ENCODE peak calls at places on chromosomes 2 and 18, in nine cellular contexts. One of them, this sample, is unnamed.

GRCh38 chr2:207141381-207141780 is 24.4 kb downstream of the KLF7 start:
- DNase-seq in anterior cingulate cortex: no peak
- DNase-seq in hypothalamus: no peak
- DNase-seq in thoracic aorta: no peak
- DNase-seq in Calu3: no peak
- DNase-seq in GM13976: no peak
- DNase-seq in mucosa of gallbladder: no peak
- DNase-seq in RPMI7951: no peak
- DNase-seq in epithelial cell of esophagus: no peak
- DNase-seq in this sample: no peak

GRCh38 chr2:46487667-46488333 is 8.4 kb downstream of the TMEM247 start:
- DNase-seq in anterior cingulate cortex: no peak
- DNase-seq in thoracic aorta: peak
- DNase-seq in RPMI7951: peak
- DNase-seq in hypothalamus: no peak
- DNase-seq in Calu3: no peak
- DNase-seq in mucosa of gallbladder: peak
- DNase-seq in GM13976: no peak
- DNase-seq in epithelial cell of esophagus: no peak
- DNase-seq in this sample: peak

GRCh38 chr18:42977982-42978595 is 137.4 kb downstream of the RIT2 start:
- DNase-seq in thoracic aorta: no peak
- DNase-seq in Calu3: no peak
- DNase-seq in anterior cingulate cortex: no peak
- DNase-seq in GM13976: no peak
- DNase-seq in mucosa of gallbladder: no peak
- DNase-seq in RPMI7951: no peak
- DNase-seq in hypothalamus: no peak
- DNase-seq in epithelial cell of esophagus: no peak
- DNase-seq in this sample: no peak

GRCh38 chr2:74264281-74264680 is 65.9 kb downstream of the MTHFD2 start:
- DNase-seq in hypothalamus: no peak
- DNase-seq in anterior cingulate cortex: no peak
- DNase-seq in epithelial cell of esophagus: no peak
- DNase-seq in GM13976: no peak
- DNase-seq in RPMI7951: no peak
- DNase-seq in Calu3: no peak
- DNase-seq in thoracic aorta: no peak
- DNase-seq in mucosa of gallbladder: no peak
- DNase-seq in this sample: no peak

GRCh38 chr2:197121255-197121654 is 189.3 kb downstream of the ANKRD44 start:
- DNase-seq in GM13976: no peak
- DNase-seq in Calu3: no peak
- DNase-seq in epithelial cell of esophagus: no peak
- DNase-seq in mucosa of gallbladder: no peak
- DNase-seq in thoracic aorta: no peak
- DNase-seq in anterior cingulate cortex: no peak
- DNase-seq in hypothalamus: no peak
- DNase-seq in RPMI7951: no peak
- DNase-seq in this sample: no peak

GRCh38 chr2:95346236-95346737 is 49.1 kb downstream of the KCNIP3 start:
- DNase-seq in epithelial cell of esophagus: peak
- DNase-seq in Calu3: peak
- DNase-seq in GM13976: peak
- DNase-seq in hypothalamus: no peak
- DNase-seq in mucosa of gallbladder: peak
- DNase-seq in anterior cingulate cortex: no peak
- DNase-seq in thoracic aorta: no peak
- DNase-seq in RPMI7951: peak
- DNase-seq in this sample: no peak

GRCh38 chr2:225004531-225004930 is 37.7 kb downstream of the DOCK10 start:
- DNase-seq in Calu3: no peak
- DNase-seq in anterior cingulate cortex: no peak
- DNase-seq in epithelial cell of esophagus: peak
- DNase-seq in hypothalamus: no peak
- DNase-seq in thoracic aorta: no peak
- DNase-seq in GM13976: no peak
- DNase-seq in RPMI7951: no peak
- DNase-seq in mucosa of gallbladder: no peak
- DNase-seq in this sample: no peak

GRCh38 chr2:184543832-184544231 is 54.5 kb upstream of the ZNF804A start:
- DNase-seq in RPMI7951: no peak
- DNase-seq in epithelial cell of esophagus: no peak
- DNase-seq in Calu3: no peak
- DNase-seq in hypothalamus: no peak
- DNase-seq in mucosa of gallbladder: no peak
- DNase-seq in anterior cingulate cortex: no peak
- DNase-seq in thoracic aorta: no peak
- DNase-seq in GM13976: no peak
- DNase-seq in this sample: no peak

GRCh38 chr2:108449410-108450200 is 599 bp downstream of the GCC2 start:
- DNase-seq in thoracic aorta: no peak
- DNase-seq in GM13976: peak
- DNase-seq in RPMI7951: peak
- DNase-seq in Calu3: peak
- DNase-seq in hypothalamus: no peak
- DNase-seq in anterior cingulate cortex: no peak
- DNase-seq in mucosa of gallbladder: no peak
- DNase-seq in epithelial cell of esophagus: peak
- DNase-seq in this sample: no peak

GRCh38 chr2:216555274-216555673 is 56.6 kb downstream of the RPL37A start:
- DNase-seq in mucosa of gallbladder: peak
- DNase-seq in Calu3: peak
- DNase-seq in anterior cingulate cortex: peak
- DNase-seq in RPMI7951: peak
- DNase-seq in hypothalamus: peak
- DNase-seq in thoracic aorta: peak
- DNase-seq in epithelial cell of esophagus: peak
- DNase-seq in GM13976: no peak
- DNase-seq in this sample: no peak

GRCh38 chr2:145752091-145752806 is 1232.3 kb upstream of the ZEB2 start:
- DNase-seq in thoracic aorta: no peak
- DNase-seq in GM13976: peak
- DNase-seq in mucosa of gallbladder: no peak
- DNase-seq in Calu3: peak
- DNase-seq in RPMI7951: peak
- DNase-seq in epithelial cell of esophagus: peak
- DNase-seq in anterior cingulate cortex: no peak
- DNase-seq in hypothalamus: no peak
- DNase-seq in this sample: no peak

GRCh38 chr18:23752796-23753195 is 63.5 kb downstream of the LAMA3 start:
- DNase-seq in anterior cingulate cortex: peak
- DNase-seq in RPMI7951: no peak
- DNase-seq in hypothalamus: peak
- DNase-seq in thoracic aorta: no peak
- DNase-seq in epithelial cell of esophagus: no peak
- DNase-seq in mucosa of gallbladder: peak
- DNase-seq in GM13976: no peak
- DNase-seq in Calu3: no peak
- DNase-seq in this sample: peak

GRCh38 chr2:107511970-107512789 is 314.5 kb upstream of the RGPD4 start:
- DNase-seq in hypothalamus: no peak
- DNase-seq in thoracic aorta: no peak
- DNase-seq in mucosa of gallbladder: no peak
- DNase-seq in Calu3: no peak
- DNase-seq in epithelial cell of esophagus: no peak
- DNase-seq in anterior cingulate cortex: no peak
- DNase-seq in GM13976: no peak
- DNase-seq in RPMI7951: no peak
- DNase-seq in this sample: no peak

GRCh38 chr2:42052702-42053481 is 5.1 kb downstream of the PKDCC start:
- DNase-seq in thoracic aorta: no peak
- DNase-seq in GM13976: no peak
- DNase-seq in Calu3: no peak
- DNase-seq in RPMI7951: no peak
- DNase-seq in epithelial cell of esophagus: no peak
- DNase-seq in hypothalamus: no peak
- DNase-seq in anterior cingulate cortex: no peak
- DNase-seq in mucosa of gallbladder: peak
- DNase-seq in this sample: no peak

GRCh38 chr2:156356006-156356764 is 23.7 kb upstream of the NR4A2 start:
- DNase-seq in epithelial cell of esophagus: peak
- DNase-seq in anterior cingulate cortex: no peak
- DNase-seq in thoracic aorta: no peak
- DNase-seq in RPMI7951: peak
- DNase-seq in mucosa of gallbladder: no peak
- DNase-seq in hypothalamus: no peak
- DNase-seq in GM13976: no peak
- DNase-seq in Calu3: no peak
- DNase-seq in this sample: no peak

GRCh38 chr18:48609114-48609513 is 70.3 kb downstream of the CTIF start:
- DNase-seq in anterior cingulate cortex: no peak
- DNase-seq in thoracic aorta: no peak
- DNase-seq in RPMI7951: no peak
- DNase-seq in epithelial cell of esophagus: no peak
- DNase-seq in hypothalamus: no peak
- DNase-seq in mucosa of gallbladder: no peak
- DNase-seq in GM13976: no peak
- DNase-seq in Calu3: no peak
- DNase-seq in this sample: no peak

GRCh38 chr2:159140070-159140774 is 146.3 kb downstream of the WDSUB1 start:
- DNase-seq in thoracic aorta: no peak
- DNase-seq in anterior cingulate cortex: no peak
- DNase-seq in hypothalamus: no peak
- DNase-seq in epithelial cell of esophagus: peak
- DNase-seq in GM13976: no peak
- DNase-seq in mucosa of gallbladder: no peak
- DNase-seq in RPMI7951: peak
- DNase-seq in Calu3: no peak
- DNase-seq in this sample: no peak

GRCh38 chr2:26411419-26411818 is 9.7 kb downstream of the DRC1 start:
- DNase-seq in epithelial cell of esophagus: no peak
- DNase-seq in Calu3: no peak
- DNase-seq in hypothalamus: no peak
- DNase-seq in thoracic aorta: no peak
- DNase-seq in RPMI7951: no peak
- DNase-seq in GM13976: no peak
- DNase-seq in anterior cingulate cortex: no peak
- DNase-seq in mucosa of gallbladder: no peak
- DNase-seq in this sample: no peak

GRCh38 chr18:63982361-63982760 is 12.5 kb downstream of the SERPINB8 start:
- DNase-seq in GM13976: no peak
- DNase-seq in epithelial cell of esophagus: no peak
- DNase-seq in RPMI7951: no peak
- DNase-seq in mucosa of gallbladder: no peak
- DNase-seq in thoracic aorta: no peak
- DNase-seq in anterior cingulate cortex: no peak
- DNase-seq in hypothalamus: no peak
- DNase-seq in Calu3: no peak
- DNase-seq in this sample: no peak